ENCODE peak calls at places on chromosome 17, in four cellular contexts. T, Z, C and Y are unnamed samples.

GRCh38 chr17:57160624-57161023 is 75.6 kb downstream of the AKAP1 start:
- DNase-seq in T (no peak), Z (no peak), C (no peak), Y (no peak)

GRCh38 chr17:30824356-30825145 is at the start of gene CRLF3:
- DNase-seq in Z (peak), C (peak), T (peak), Y (peak)

GRCh38 chr17:65459667-65460415 is 101.6 kb downstream of the AXIN2 start:
- DNase-seq in T (no peak), C (no peak), Z (no peak), Y (no peak)

GRCh38 chr17:77675816-77676799 is 282.4 kb upstream of the TNRC6C start:
- DNase-seq in C (no peak), T (no peak), Z (no peak), Y (no peak)

GRCh38 chr17:79622201-79622601 is 11.3 kb upstream of the RBFOX3 start:
- DNase-seq in T (peak), C (no peak), Z (no peak), Y (no peak)

GRCh38 chr17:66952031-66952524 is 12.4 kb upstream of the CACNG4 start:
- DNase-seq in T (peak), C (no peak), Z (peak), Y (peak)

GRCh38 chr17:66885417-66885816 is 50.5 kb downstream of the CACNG5 start:
- DNase-seq in C (no peak), T (no peak), Z (no peak), Y (no peak)

GRCh38 chr17:42891539-42892152 is 9.0 kb upstream of the G6PC1 start:
- DNase-seq in Z (no peak), C (no peak), T (peak), Y (no peak)

GRCh38 chr17:12745481-12745880 is 43.8 kb upstream of the ARHGAP44 start:
- DNase-seq in T (no peak), Z (no peak), C (no peak), Y (no peak)

GRCh38 chr17:77465358-77466041 is 324.7 kb downstream of the SEC14L1 start:
- DNase-seq in T (no peak), Z (no peak), C (peak), Y (no peak)

GRCh38 chr17:29107084-29107483 is 64.1 kb downstream of the PIPOX start:
- DNase-seq in C (no peak), T (no peak), Z (no peak), Y (no peak)

GRCh38 chr17:72772331-72772821 is 320.1 kb downstream of the SLC39A11 start:
- DNase-seq in Z (no peak), T (no peak), C (no peak), Y (no peak)

GRCh38 chr17:22695228-22695619 is 1002.9 kb downstream of the KCNJ18 start:
- DNase-seq in T (no peak), Z (no peak), C (no peak), Y (no peak)

GRCh38 chr17:72422505-72423285 is 301.9 kb downstream of the SOX9 start:
- DNase-seq in T (no peak), C (no peak), Z (peak), Y (peak)

GRCh38 chr17:59311051-59311468 is 20.4 kb upstream of the YPEL2 start:
- DNase-seq in T (peak), C (no peak), Z (peak), Y (peak)

GRCh38 chr17:60303406-60304099 is 88.4 kb downstream of the USP32 start:
- DNase-seq in Z (no peak), T (no peak), C (no peak), Y (no peak)

GRCh38 chr17:42682400-42683384 is at the start of gene CNTNAP1:
- DNase-seq in Z (no peak), T (peak), C (no peak), Y (peak)